ENCODE peak calls at places on chromosomes 16 and 17, in four cellular contexts. A is HepG2, W is SK-N-SH, Z is HCT116. U is an unnamed sample.
A peak's percentile ranks its signal among the peaks of the same experiment; 100 is the strongest.

GRCh38 chr16:13923703-13924298 is 3.8 kb downstream of the ERCC4 start:
- DNase-seq in W (peak; percentile 48), A (peak; percentile 62), Z (peak; percentile 42), U (peak; percentile 41)

GRCh38 chr17:75152971-75153853 is 1.1 kb downstream of the JPT1 start:
- DNase-seq in Z (no peak), W (peak; percentile 72), A (peak; percentile 34), U (no peak)

GRCh38 chr17:45042346-45043120 is 8.9 kb downstream of the DCAKD start:
- DNase-seq in A (no peak), W (peak; percentile 22), Z (no peak), U (no peak)

GRCh38 chr17:31452561-31453110 is 61.2 kb downstream of the RAB11FIP4 start:
- DNase-seq in W (no peak), Z (no peak), A (no peak), U (no peak)

GRCh38 chr17:68718924-68719323 is 117.8 kb upstream of the FAM20A start:
- DNase-seq in W (no peak), Z (no peak), A (no peak), U (no peak)

GRCh38 chr17:36632916-36633846 is 31.8 kb downstream of the MRM1 start:
- DNase-seq in A (no peak), Z (no peak), W (no peak), U (no peak)

GRCh38 chr17:35074711-35075707 is 11.5 kb upstream of the RFFL start:
- DNase-seq in W (no peak), A (peak; percentile 85), Z (no peak), U (no peak)

GRCh38 chr17:66541461-66542182 is 239.2 kb downstream of the PRKCA start:
- DNase-seq in Z (no peak), W (peak; percentile 36), A (no peak), U (no peak)

GRCh38 chr17:69779378-69780214 is 295.4 kb upstream of the KCNJ16 start:
- DNase-seq in W (no peak), Z (no peak), A (no peak), U (no peak)

GRCh38 chr17:31787857-31788570 is 71.0 kb downstream of the COPRS start:
- DNase-seq in Z (peak; percentile 21), W (no peak), A (peak; percentile 15), U (no peak)

GRCh38 chr17:79920751-79921410 is 81.6 kb upstream of the CBX4 start:
- DNase-seq in A (no peak), W (no peak), Z (no peak), U (no peak)

GRCh38 chr17:79918581-79919163 is 79.4 kb upstream of the CBX4 start:
- DNase-seq in Z (no peak), A (no peak), W (no peak), U (no peak)

GRCh38 chr17:79917902-79918484 is 78.8 kb upstream of the CBX4 start:
- DNase-seq in A (no peak), Z (no peak), W (no peak), U (no peak)

GRCh38 chr17:79919862-79920720 is 80.9 kb upstream of the CBX4 start:
- DNase-seq in A (no peak), W (no peak), Z (no peak), U (no peak)

DNA sequence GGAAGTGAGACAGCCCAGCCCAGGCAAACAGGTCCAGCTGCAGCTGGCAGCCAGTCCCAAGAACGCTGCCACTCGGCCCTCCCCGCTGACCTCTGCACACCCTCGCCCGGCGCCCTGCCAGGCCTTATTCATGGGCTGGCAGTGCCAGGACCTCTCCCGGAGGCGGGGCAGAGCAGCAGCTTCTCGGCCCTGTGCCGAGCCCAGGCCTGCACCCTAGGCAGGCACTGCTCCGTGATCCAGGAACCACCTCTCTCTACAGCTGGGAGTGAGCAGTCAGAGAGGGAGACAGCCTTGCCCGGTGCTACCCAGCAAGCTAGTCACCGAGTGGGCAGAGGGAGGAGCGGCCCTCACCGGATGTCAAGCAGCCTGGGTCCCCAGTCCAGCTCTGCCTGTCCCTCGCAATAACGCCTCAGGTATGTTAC is 79.9 kb upstream of the CBX4 start:
- DNase-seq in W (peak; percentile 95), A (no peak), Z (no peak), U (no peak)
- TF ChIP-seq REST in W (no peak), A (no peak), Z (no peak), U (no peak)

DNA sequence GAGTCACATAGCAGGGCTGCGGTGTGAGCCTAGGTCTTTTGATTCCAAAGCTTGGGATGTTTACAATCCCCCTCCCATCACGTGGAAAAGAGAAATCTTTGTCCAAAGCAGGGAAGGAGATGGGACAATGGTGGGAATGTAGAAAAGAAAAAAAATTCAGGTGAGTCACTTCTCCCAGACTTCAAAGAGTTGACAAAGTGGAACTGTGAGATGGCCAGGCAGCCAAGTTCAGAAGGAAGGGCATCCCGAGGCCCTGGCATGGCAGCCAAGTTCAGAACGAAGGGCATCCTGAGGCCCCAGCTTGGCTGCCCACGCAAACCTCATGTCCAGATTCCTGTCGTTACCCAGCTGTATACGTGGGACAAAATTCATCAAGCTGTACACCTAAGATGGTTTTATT is 47.5 kb downstream of the FOXL1 start:
- DNase-seq in W (no peak), Z (no peak), A (no peak), U (no peak)
- TF ChIP-seq SIN3A in W (no peak), Z (no peak), A (no peak), U (no peak)

GRCh38 chr17:4584125-4584834 is at the start of gene SMTNL2:
- DNase-seq in Z (no peak), A (no peak), W (peak; percentile 64), U (no peak)
- TF ChIP-seq POLR2AphosphoS5 in Z (peak; percentile 27), A (no peak), W (no peak), U (no peak)

DNA sequence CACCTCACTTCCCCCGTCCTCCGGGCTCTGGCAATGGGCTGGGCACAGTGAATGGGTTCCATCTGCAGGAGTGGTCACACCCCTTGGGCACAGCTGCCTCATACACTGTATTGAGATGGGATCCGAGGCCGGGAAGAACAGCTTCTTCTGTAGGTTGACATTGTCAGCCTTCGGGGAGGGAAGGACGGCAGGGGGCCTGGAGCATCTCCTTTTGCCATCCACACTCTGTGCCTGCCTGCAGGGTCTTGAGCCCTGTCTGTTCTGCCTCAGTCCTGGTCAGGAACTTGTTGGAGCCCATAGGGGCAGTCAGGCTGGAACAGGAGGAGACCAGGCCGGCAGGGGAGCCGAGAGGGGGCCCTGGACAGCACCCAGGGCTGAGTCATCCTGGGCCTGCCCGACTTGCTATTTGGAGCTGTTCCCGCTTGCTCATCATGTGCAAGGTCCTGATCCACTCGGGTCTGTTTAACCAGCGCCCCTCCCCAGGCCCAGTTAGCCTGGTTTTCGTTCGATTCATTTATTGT is 286.8 kb downstream of the SEC14L1 start:
- DNase-seq in Z (no peak), W (peak; percentile 52), A (no peak), U (no peak)
- TF ChIP-seq REST in Z (no peak), W (peak; percentile 88), A (no peak), U (no peak)

GRCh38 chr16:80816372-80816771 is 12.0 kb upstream of the CDYL2 start:
- DNase-seq in W (no peak), Z (no peak), A (no peak), U (no peak)
- TF ChIP-seq SIN3A in W (no peak), Z (no peak), A (no peak), U (no peak)

GRCh38 chr16:87950765-87951549 is at the start of gene BANP:
- DNase-seq in Z (peak; percentile 100), W (peak; percentile 99), A (peak; percentile 99), U (peak; percentile 89)

GRCh38 chr16:87953308-87954208 is 2.3 kb downstream of the BANP start:
- DNase-seq in A (no peak), Z (no peak), W (no peak), U (no peak)

GRCh38 chr16:87952751-87953150 is 1.5 kb downstream of the BANP start:
- DNase-seq in Z (no peak), W (no peak), A (no peak), U (no peak)

GRCh38 chr16:87954361-87954760 is 3.1 kb downstream of the BANP start:
- DNase-seq in A (no peak), W (no peak), Z (no peak), U (no peak)

DNA sequence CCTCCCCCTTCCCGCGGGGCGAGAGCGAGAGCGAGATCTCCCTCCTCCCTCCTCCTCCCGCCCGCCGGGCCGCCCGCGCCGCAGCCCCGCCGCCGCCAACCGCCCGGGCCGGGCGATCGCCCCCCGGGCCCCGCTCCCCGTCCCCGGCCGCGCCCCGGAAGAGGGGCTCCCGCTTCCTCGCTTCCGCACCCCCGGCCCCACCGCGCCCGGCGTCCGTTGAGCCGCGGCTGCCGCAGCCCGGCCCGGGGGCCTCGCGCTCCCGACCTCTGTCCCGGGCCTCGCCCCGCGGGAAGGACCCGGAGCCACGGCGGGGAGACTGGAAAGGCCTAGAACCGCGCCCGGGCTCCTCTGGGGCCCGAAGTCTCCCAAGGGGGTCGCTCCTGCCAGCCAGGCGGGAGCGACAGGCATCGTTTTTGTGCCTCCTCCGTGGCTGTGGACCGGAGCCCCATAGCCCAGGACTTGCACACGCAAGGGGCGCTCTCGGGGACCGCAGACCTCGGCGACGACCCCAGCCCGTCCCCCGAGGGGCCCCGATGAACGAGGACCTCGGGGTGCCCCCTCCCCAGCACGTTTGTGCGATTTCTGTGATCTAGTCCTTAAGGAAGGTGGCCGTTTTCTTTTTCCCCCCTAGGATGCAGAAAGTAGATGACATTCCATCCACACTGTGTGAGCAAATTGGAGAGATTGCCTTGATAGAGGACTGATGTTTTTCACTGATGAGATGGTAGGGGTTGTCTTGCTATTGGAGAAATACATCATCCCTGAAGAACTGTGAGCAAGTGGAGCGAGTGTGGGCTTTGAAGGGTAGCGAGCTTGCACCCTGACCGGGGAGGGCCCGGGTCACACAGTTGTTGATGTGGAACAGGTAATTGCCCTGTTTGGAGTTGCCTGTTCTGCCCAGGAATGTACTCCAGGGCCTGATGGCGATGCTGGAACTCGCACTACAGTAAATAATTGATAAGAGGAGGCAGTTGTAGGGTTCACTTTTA is 610 bp downstream of the BANP start:
- DNase-seq in A (peak; percentile 48), Z (no peak), W (peak; percentile 46), U (no peak)
- TF ChIP-seq POLR2AphosphoS5 in A (peak; percentile 48), Z (no peak), W (peak; percentile 3), U (no peak)

DNA sequence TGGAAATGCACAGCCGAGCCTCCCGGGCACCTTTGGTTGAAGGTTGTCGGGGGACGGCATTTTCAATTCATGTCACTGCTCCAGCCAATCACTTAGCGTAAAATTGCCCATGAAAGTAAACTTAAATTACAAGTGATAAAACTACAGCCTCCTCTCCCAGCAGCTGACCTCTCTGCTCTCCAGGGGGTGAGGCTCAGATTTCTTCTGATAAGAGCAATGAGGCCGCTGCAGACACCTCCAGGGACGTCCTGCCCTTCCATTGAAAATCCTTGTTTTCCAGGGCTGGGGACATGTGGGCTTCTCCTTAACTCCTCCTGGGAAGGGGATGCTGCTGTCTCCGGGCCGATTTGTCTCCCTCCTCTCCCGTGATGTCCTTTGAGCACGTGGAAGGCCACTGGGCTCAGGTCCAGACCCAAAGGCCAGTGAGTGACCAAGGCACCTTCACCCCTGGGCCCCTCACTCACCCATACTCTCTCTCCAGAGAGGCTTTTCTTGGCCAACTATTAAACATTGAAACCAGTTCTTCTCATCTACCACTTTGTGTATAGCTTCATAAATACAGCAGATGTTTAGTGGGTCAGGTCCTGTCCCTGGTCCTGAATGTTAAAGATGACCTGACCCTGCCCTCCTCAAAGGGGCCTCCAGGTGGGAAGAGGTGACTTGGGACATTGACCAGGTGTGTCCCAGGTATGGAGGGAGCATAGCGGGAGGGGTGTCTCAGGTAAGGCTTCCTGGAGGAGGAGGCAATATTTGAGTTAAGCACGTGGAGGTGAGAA is 52.3 kb downstream of the MGAT5B start:
- DNase-seq in Z (no peak), A (no peak), W (no peak), U (no peak)
- TF ChIP-seq REST in Z (no peak), A (peak; percentile 87), W (peak; percentile 90), U (peak; percentile 49)